ENCODE peak calls at places on chromosomes 11 and 22, in eight cellular contexts. Z is CD4-positive, CD25-positive, alpha-beta regulatory T cell; W is NCI-H1092; U is activated naive CD8-positive, alpha-beta T cell treated with anti-CD3 and anti-CD28 coated beads, Interleukin-2, amount 50 U/mL, for 24 hours; H is RWPE1; B is right lobe of liver; L is Right ventricle myocardium superior; M is KBM-7. O is an unnamed sample.

GRCh38 chr11:8779107-8779506 is 96.5 kb downstream of the RPL27A start:
- DNase-seq in U (no peak), H (no peak), B (no peak), M (no peak), W (no peak), L (no peak), Z (no peak), O (no peak)

GRCh38 chr11:109076870-109077269 is 345.1 kb upstream of the C11orf87 start:
- DNase-seq in U (no peak), M (no peak), B (no peak), L (no peak), Z (no peak), H (no peak), W (no peak), O (no peak)

GRCh38 chr22:46064236-46064965 is 85.9 kb upstream of the PPARA start:
- DNase-seq in Z (no peak), H (no peak), W (no peak), B (no peak), M (peak), U (no peak), L (peak), O (peak)

GRCh38 chr11:64803163-64803845 is at the start of gene MAP4K2:
- DNase-seq in W (peak), Z (peak), H (peak), M (peak), L (peak), B (peak), U (peak), O (peak)

GRCh38 chr11:34278708-34279297 is 79.0 kb downstream of the ABTB2 start:
- DNase-seq in L (no peak), H (no peak), M (no peak), Z (no peak), B (peak), U (no peak), W (no peak), O (no peak)

GRCh38 chr11:76789443-76789719 is 6.2 kb downstream of the TSKU start:
- DNase-seq in Z (no peak), U (no peak), H (no peak), L (no peak), W (no peak), M (no peak), B (peak), O (no peak)

GRCh38 chr11:31445621-31446020 is 63.8 kb downstream of the IMMP1L start:
- DNase-seq in W (no peak), Z (no peak), M (no peak), B (no peak), H (no peak), U (no peak), L (no peak), O (no peak)

GRCh38 chr22:45834795-45835194 is 142.2 kb downstream of the WNT7B start:
- DNase-seq in H (no peak), U (no peak), Z (no peak), W (no peak), L (no peak), M (no peak), B (no peak), O (no peak)

GRCh38 chr11:18844753-18845367 is 53.3 kb upstream of the PTPN5 start:
- DNase-seq in Z (no peak), U (no peak), L (no peak), B (no peak), W (no peak), M (peak), H (peak), O (peak)

GRCh38 chr22:30116362-30117117 is 36.3 kb downstream of the HORMAD2 start:
- DNase-seq in M (no peak), W (no peak), U (no peak), L (no peak), B (no peak), H (peak), Z (no peak), O (no peak)

GRCh38 chr22:36350751-36351594 is 36.8 kb downstream of the MYH9 start:
- DNase-seq in H (no peak), L (no peak), B (peak), U (no peak), W (no peak), Z (no peak), M (no peak), O (no peak)

GRCh38 chr11:125263268-125263790 is 98.8 kb downstream of the PKNOX2 start:
- DNase-seq in W (peak), B (no peak), L (peak), M (no peak), U (no peak), H (no peak), Z (no peak), O (no peak)

GRCh38 chr11:116505466-116506247 is 267.1 kb downstream of the BUD13 start:
- DNase-seq in H (no peak), B (no peak), M (no peak), U (no peak), W (peak), Z (no peak), L (no peak), O (peak)

GRCh38 chr11:117857734-117858369 is 18.6 kb downstream of the FXYD6 start:
- DNase-seq in Z (no peak), L (no peak), W (no peak), B (peak), M (no peak), H (no peak), U (no peak), O (no peak)

GRCh38 chr11:76577199-76577920 is 93.2 kb downstream of the LRRC32 start:
- DNase-seq in H (peak), W (no peak), B (peak), U (no peak), L (peak), M (no peak), Z (no peak), O (no peak)